ENCODE peak calls at places on chromosomes 4 and X, in five cellular contexts. X, W, E, C and O are unnamed samples.

GRCh38 chr4:40254961-40255721 is 58.3 kb downstream of the RHOH start:
- DNase-seq in X (no peak), W (peak; percentile 64), E (peak; percentile 39), C (no peak), O (no peak)

GRCh38 chr4:90349632-90350031 is 222.4 kb downstream of the CCSER1 start:
- DNase-seq in X (no peak), W (peak; percentile 0), E (no peak), C (no peak), O (no peak)

GRCh38 chrX:117570160-117570559 is 546.5 kb downstream of the KLHL13 start:
- DNase-seq in X (no peak), W (no peak), E (no peak), C (no peak), O (no peak)

GRCh38 chr4:4583606-4584005 is 41.8 kb upstream of the STX18 start:
- DNase-seq in X (no peak), W (no peak), E (no peak), C (no peak), O (no peak)

GRCh38 chr4:156100651-156101050 is 147.0 kb upstream of the CTSO start:
- DNase-seq in X (no peak), W (no peak), E (no peak), C (no peak), O (no peak)

GRCh38 chr4:24805566-24805965 is 10.2 kb downstream of the SOD3 start:
- DNase-seq in X (no peak), W (no peak), E (no peak), C (peak; percentile 1), O (peak; percentile 27)

GRCh38 chr4:137463377-137464003 is 68.8 kb downstream of the PCDH18 start:
- DNase-seq in X (no peak), W (no peak), E (no peak), C (no peak), O (no peak)

GRCh38 chrX:110741213-110741796 is 54.3 kb downstream of the CHRDL1 start:
- DNase-seq in X (no peak), W (peak; percentile 85), E (peak; percentile 10), C (no peak), O (no peak)

GRCh38 chrX:7985568-7985967 is 58.4 kb upstream of the PNPLA4 start:
- DNase-seq in X (no peak), W (peak; percentile 39), E (peak; percentile 72), C (no peak), O (no peak)

GRCh38 chrX:50680990-50681389 is 133.0 kb downstream of the SHROOM4 start:
- DNase-seq in X (no peak), W (peak; percentile 7), E (peak; percentile 7), C (no peak), O (no peak)

GRCh38 chrX:136310411-136310810 is 9.6 kb downstream of the ADGRG4 start:
- DNase-seq in X (no peak), W (peak; percentile 51), E (peak; percentile 75), C (no peak), O (no peak)

GRCh38 chr4:152309418-152309817 is 226.5 kb downstream of the FBXW7 start:
- DNase-seq in X (no peak), W (no peak), E (peak; percentile 26), C (no peak), O (no peak)

GRCh38 chr4:149975172-149975571 is 103.1 kb upstream of the DCLK2 start:
- DNase-seq in X (no peak), W (no peak), E (no peak), C (no peak), O (no peak)

GRCh38 chrX:131388293-131388692 is 99.2 kb upstream of the IGSF1 start:
- DNase-seq in X (no peak), W (no peak), E (no peak), C (no peak), O (no peak)

GRCh38 chr4:1290165-1290977 is 680 bp downstream of the MAEA start:
- DNase-seq in X (peak; percentile 58), W (peak; percentile 68), E (peak; percentile 30), C (peak; percentile 54), O (peak; percentile 45)

GRCh38 chr4:47531241-47531953 is 46.3 kb downstream of the ATP10D start:
- DNase-seq in X (no peak), W (peak; percentile 83), E (peak; percentile 62), C (no peak), O (peak; percentile 93)

GRCh38 chrX:129980043-129980442 is 2.4 kb upstream of the BCORL1 start:
- DNase-seq in X (no peak), W (peak; percentile 29), E (no peak), C (no peak), O (no peak)

GRCh38 chr4:157045507-157046127 is 30.3 kb upstream of the GLRB start:
- DNase-seq in X (peak; percentile 66), W (peak; percentile 77), E (peak; percentile 67), C (peak; percentile 7), O (peak; percentile 52)

GRCh38 chr4:176187610-176188009 is 7.8 kb downstream of the SPATA4 start:
- DNase-seq in X (no peak), W (peak; percentile 74), E (peak; percentile 17), C (no peak), O (no peak)

GRCh38 chr4:152460488-152460887 is 75.4 kb downstream of the FBXW7 start:
- DNase-seq in X (peak; percentile 54), W (peak; percentile 82), E (peak; percentile 41), C (peak; percentile 29), O (peak; percentile 64)

GRCh38 chrX:132218100-132218807 is 993 bp downstream of the RAP2C start:
- DNase-seq in X (peak; percentile 92), W (peak; percentile 89), E (peak; percentile 86), C (peak; percentile 88), O (peak; percentile 84)

GRCh38 chr4:99462875-99463464 is 27.8 kb upstream of the ADH7 start:
- DNase-seq in X (peak; percentile 84), W (peak; percentile 80), E (peak; percentile 75), C (peak; percentile 61), O (peak; percentile 63)

GRCh38 chr4:61533140-61533539 is 333.0 kb downstream of the ADGRL3 start:
- DNase-seq in X (no peak), W (no peak), E (peak; percentile 74), C (no peak), O (no peak)

GRCh38 chr4:159881158-159881557 is 778.3 kb downstream of the RAPGEF2 start:
- DNase-seq in X (no peak), W (no peak), E (no peak), C (no peak), O (no peak)

GRCh38 chr4:24594887-24595286 is 10.5 kb upstream of the DHX15 start:
- DNase-seq in X (no peak), W (no peak), E (peak; percentile 93), C (no peak), O (no peak)

GRCh38 chr4:74667438-74667837 is 126.9 kb downstream of the BTC start:
- DNase-seq in X (no peak), W (no peak), E (no peak), C (no peak), O (no peak)

DNA sequence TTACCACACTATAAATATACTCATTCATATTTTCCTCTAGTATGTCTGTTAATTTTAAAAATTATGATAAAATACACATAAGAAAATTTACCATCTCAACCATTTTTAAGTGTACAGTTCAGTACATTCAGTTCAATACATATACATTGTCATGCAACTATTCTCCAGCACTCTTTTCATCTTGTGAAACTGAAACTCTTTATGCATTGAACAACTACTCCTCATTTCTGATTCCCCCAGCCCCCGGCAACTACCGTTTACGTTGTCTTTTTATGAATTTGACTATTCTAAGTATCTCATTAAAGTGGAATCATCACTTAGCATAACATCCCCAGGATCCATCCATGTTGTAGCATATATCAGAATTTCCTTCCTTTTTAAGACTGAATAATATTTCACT is 8.7 kb downstream of the SMARCAD1 start:
- DNase-seq in X (no peak), W (no peak), E (no peak), C (no peak), O (no peak)
- H3K9me2 ChIP-seq in X (no peaks in the 10 kb centered on the region), W (no peaks in the 10 kb centered on the region), E (no peaks in the 10 kb centered on the region), C (no peaks in the 10 kb centered on the region), O (no peaks in the 10 kb centered on the region)

GRCh38 chrX:39762266-39762841 is 335.4 kb downstream of the BCOR start:
- DNase-seq in X (no peak), W (no peak), E (no peak), C (no peak), O (no peak)
- H3K9me2 ChIP-seq in X (no peaks in the 10 kb centered on the region), W (no peaks in the 10 kb centered on the region), E (no peaks in the 10 kb centered on the region), C (no peaks in the 10 kb centered on the region), O (no peaks in the 10 kb centered on the region)

DNA sequence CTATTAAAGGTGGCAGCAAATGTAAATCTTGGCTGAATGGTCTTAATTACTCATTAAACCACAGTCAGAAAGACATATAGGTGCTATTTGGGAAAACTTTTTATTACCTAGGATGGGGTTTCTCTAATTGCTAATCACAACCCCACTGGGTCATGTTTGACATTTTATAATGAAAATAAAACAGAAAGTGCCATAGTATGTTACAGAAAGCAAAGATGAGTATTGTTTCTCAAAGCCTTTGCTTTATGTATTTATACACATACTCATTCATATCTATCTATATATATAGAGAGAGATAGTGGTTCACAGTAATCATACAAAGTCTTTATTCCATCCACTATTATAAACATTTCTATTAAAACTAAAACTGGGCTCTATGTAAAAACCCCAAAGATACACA is 18.2 kb downstream of the TMEM184C start:
- DNase-seq in X (no peak), W (no peak), E (no peak), C (no peak), O (no peak)
- H3K9me2 ChIP-seq in X (no peaks in the 10 kb centered on the region), W (no peaks in the 10 kb centered on the region), E (no peaks in the 10 kb centered on the region), C (no peaks in the 10 kb centered on the region), O (no peaks in the 10 kb centered on the region)

GRCh38 chrX:140817943-140818342 is 108.4 kb downstream of the LINC00632 start:
- DNase-seq in X (peak; percentile 79), W (peak; percentile 32), E (peak; percentile 70), C (peak; percentile 58), O (peak; percentile 57)
- H3K9me2 ChIP-seq in X (no peaks in the 10 kb centered on the region), W (no peaks in the 10 kb centered on the region), E (no peaks in the 10 kb centered on the region), C (no peaks in the 10 kb centered on the region), O (no peaks in the 10 kb centered on the region)

DNA sequence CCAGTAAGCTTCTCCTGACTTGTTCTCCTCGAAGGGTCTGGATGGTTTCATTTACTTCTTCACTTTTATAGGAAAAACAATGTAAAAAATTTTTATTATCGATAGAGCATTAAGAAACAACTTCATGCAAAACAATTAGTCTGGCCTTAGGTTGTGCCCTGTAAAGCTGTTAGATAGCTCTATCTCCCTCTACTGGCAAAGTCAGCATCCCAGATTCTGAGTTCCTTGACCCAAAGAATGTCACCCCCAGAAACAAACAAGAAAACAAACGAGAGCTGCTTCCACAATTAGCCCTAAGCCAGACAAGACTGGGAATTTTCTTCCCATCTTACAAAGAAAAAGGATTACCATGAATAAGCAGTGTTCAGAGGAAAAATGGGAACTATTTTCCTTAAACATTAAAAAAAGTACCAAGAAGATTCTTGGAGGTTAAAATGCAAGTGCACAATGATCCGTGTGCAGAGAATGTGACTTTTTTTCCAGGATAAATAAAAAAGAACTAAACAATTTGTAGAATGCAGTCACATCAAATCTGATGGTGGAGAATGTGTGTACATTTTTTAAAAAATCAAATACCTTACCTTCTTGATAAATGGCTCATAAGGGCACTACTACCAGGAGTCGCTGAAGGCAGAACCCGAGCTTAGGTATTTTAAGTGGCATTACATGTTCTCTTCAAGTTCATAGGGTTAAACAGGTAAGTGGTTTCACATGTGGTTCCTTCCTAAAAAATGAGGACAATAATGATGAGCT is 293.2 kb downstream of the FBXO8 start:
- DNase-seq in X (peak; percentile 46), W (peak; percentile 68), E (peak; percentile 29), C (peak; percentile 6), O (peak; percentile 45)
- H3K9me2 ChIP-seq in X (no peaks in the 10 kb centered on the region), W (no peaks in the 10 kb centered on the region), E (no peaks in the 10 kb centered on the region), C (no peaks in the 10 kb centered on the region), O (no peaks in the 10 kb centered on the region)